ENCODE peak calls at places on chromosomes 16 and 17, in nine cellular contexts. One of them, this sample, is unnamed.

GRCh38 chr16:70746708-70747424 is 54.1 kb downstream of the VAC14 start:
- DNase-seq in stimulated activated CD4-positive, alpha-beta T cell treated with anti-CD3 and anti-CD28 coated beads, Interleukin-15, amount 100 ng/mL, for 1 hour: no peak
- DNase-seq in OCI-LY7: peak
- DNase-seq in nephron progenitor cell: no peak
- DNase-seq in germinal center: no peak
- DNase-seq in A549: peak
- DNase-seq in uterus: peak
- DNase-seq in MM.1S: no peak
- DNase-seq in astrocyte of the hippocampus: peak
- DNase-seq in this sample: peak

GRCh38 chr17:45032150-45032493 is 19.3 kb downstream of the DCAKD start:
- DNase-seq in stimulated activated CD4-positive, alpha-beta T cell treated with anti-CD3 and anti-CD28 coated beads, Interleukin-15, amount 100 ng/mL, for 1 hour: no peak
- DNase-seq in OCI-LY7: no peak
- DNase-seq in nephron progenitor cell: no peak
- DNase-seq in germinal center: no peak
- DNase-seq in A549: no peak
- DNase-seq in uterus: no peak
- DNase-seq in MM.1S: no peak
- DNase-seq in astrocyte of the hippocampus: no peak
- DNase-seq in this sample: no peak

GRCh38 chr17:8155341-8156173 is 3.4 kb upstream of the PER1 start:
- DNase-seq in stimulated activated CD4-positive, alpha-beta T cell treated with anti-CD3 and anti-CD28 coated beads, Interleukin-15, amount 100 ng/mL, for 1 hour: no peak
- DNase-seq in OCI-LY7: no peak
- DNase-seq in nephron progenitor cell: peak
- DNase-seq in germinal center: no peak
- DNase-seq in A549: no peak
- DNase-seq in uterus: no peak
- DNase-seq in MM.1S: no peak
- DNase-seq in astrocyte of the hippocampus: no peak
- DNase-seq in this sample: peak

GRCh38 chr16:58022601-58023371 is 2.8 kb upstream of the MMP15 start:
- DNase-seq in stimulated activated CD4-positive, alpha-beta T cell treated with anti-CD3 and anti-CD28 coated beads, Interleukin-15, amount 100 ng/mL, for 1 hour: no peak
- DNase-seq in OCI-LY7: no peak
- DNase-seq in nephron progenitor cell: no peak
- DNase-seq in germinal center: no peak
- DNase-seq in A549: no peak
- DNase-seq in uterus: peak
- DNase-seq in MM.1S: no peak
- DNase-seq in astrocyte of the hippocampus: peak
- DNase-seq in this sample: peak

GRCh38 chr16:75306102-75306762 is 54.8 kb upstream of the BCAR1 start:
- DNase-seq in stimulated activated CD4-positive, alpha-beta T cell treated with anti-CD3 and anti-CD28 coated beads, Interleukin-15, amount 100 ng/mL, for 1 hour: no peak
- DNase-seq in OCI-LY7: no peak
- DNase-seq in nephron progenitor cell: no peak
- DNase-seq in germinal center: no peak
- DNase-seq in A549: peak
- DNase-seq in uterus: no peak
- DNase-seq in MM.1S: no peak
- DNase-seq in astrocyte of the hippocampus: no peak
- DNase-seq in this sample: no peak

GRCh38 chr17:12620200-12620720 is 45.4 kb upstream of the MYOCD start:
- DNase-seq in stimulated activated CD4-positive, alpha-beta T cell treated with anti-CD3 and anti-CD28 coated beads, Interleukin-15, amount 100 ng/mL, for 1 hour: no peak
- DNase-seq in OCI-LY7: no peak
- DNase-seq in nephron progenitor cell: no peak
- DNase-seq in germinal center: no peak
- DNase-seq in A549: peak
- DNase-seq in uterus: no peak
- DNase-seq in MM.1S: peak
- DNase-seq in astrocyte of the hippocampus: peak
- DNase-seq in this sample: no peak

GRCh38 chr17:17403899-17404576 is 72.8 kb upstream of the MED9 start:
- DNase-seq in stimulated activated CD4-positive, alpha-beta T cell treated with anti-CD3 and anti-CD28 coated beads, Interleukin-15, amount 100 ng/mL, for 1 hour: peak
- DNase-seq in OCI-LY7: peak
- DNase-seq in nephron progenitor cell: no peak
- DNase-seq in germinal center: peak
- DNase-seq in A549: no peak
- DNase-seq in uterus: no peak
- DNase-seq in MM.1S: no peak
- DNase-seq in astrocyte of the hippocampus: no peak
- DNase-seq in this sample: no peak

GRCh38 chr17:52681486-52681885 is 523.0 kb upstream of the CA10 start:
- DNase-seq in stimulated activated CD4-positive, alpha-beta T cell treated with anti-CD3 and anti-CD28 coated beads, Interleukin-15, amount 100 ng/mL, for 1 hour: no peak
- DNase-seq in OCI-LY7: no peak
- DNase-seq in nephron progenitor cell: no peak
- DNase-seq in germinal center: no peak
- DNase-seq in A549: no peak
- DNase-seq in uterus: no peak
- DNase-seq in MM.1S: no peak
- DNase-seq in astrocyte of the hippocampus: no peak
- DNase-seq in this sample: no peak

GRCh38 chr17:15263680-15264079 is 1.4 kb downstream of the PMP22 start:
- DNase-seq in stimulated activated CD4-positive, alpha-beta T cell treated with anti-CD3 and anti-CD28 coated beads, Interleukin-15, amount 100 ng/mL, for 1 hour: no peak
- DNase-seq in OCI-LY7: no peak
- DNase-seq in nephron progenitor cell: no peak
- DNase-seq in germinal center: no peak
- DNase-seq in A549: no peak
- DNase-seq in uterus: no peak
- DNase-seq in MM.1S: no peak
- DNase-seq in astrocyte of the hippocampus: peak
- DNase-seq in this sample: no peak

GRCh38 chr16:14088155-14088753 is 17.1 kb downstream of the MRTFB start:
- DNase-seq in stimulated activated CD4-positive, alpha-beta T cell treated with anti-CD3 and anti-CD28 coated beads, Interleukin-15, amount 100 ng/mL, for 1 hour: no peak
- DNase-seq in OCI-LY7: no peak
- DNase-seq in nephron progenitor cell: no peak
- DNase-seq in germinal center: no peak
- DNase-seq in A549: no peak
- DNase-seq in uterus: no peak
- DNase-seq in MM.1S: no peak
- DNase-seq in astrocyte of the hippocampus: peak
- DNase-seq in this sample: no peak